ENCODE peak calls at places on chromosomes 2 and 18, in six cellular contexts. F is HCT116, R is natural killer cell, X is HepG2, A is left lung, U is heart left ventricle. G is an unnamed sample.

GRCh38 chr2:127726158-127726880 is 25.0 kb downstream of the SFT2D3 start:
- ATAC-seq in F (no peak), R (no peak), X (peak; percentile 24), A (no peak), U (peak; percentile 49), G (no peak)

GRCh38 chr18:64539852-64540251 is 391.0 kb upstream of the LINC00305 start:
- ATAC-seq in F (no peak), R (no peak), X (no peak), A (no peak), U (no peak), G (no peak)

GRCh38 chr2:100747551-100747950 is 72.4 kb upstream of the NPAS2 start:
- ATAC-seq in F (no peak), R (no peak), X (no peak), A (peak; percentile 26), U (no peak), G (no peak)

GRCh38 chr18:36199691-36200295 is 12.5 kb downstream of the MOCOS start:
- ATAC-seq in F (no peak), R (no peak), X (no peak), A (no peak), U (no peak), G (no peak)

GRCh38 chr2:192749606-192750200 is 555.0 kb upstream of the TMEFF2 start:
- ATAC-seq in F (peak; percentile 95), R (no peak), X (peak; percentile 85), A (no peak), U (no peak), G (no peak)

GRCh38 chr2:211416373-211416772 is 860.0 kb downstream of the CPS1 start:
- ATAC-seq in F (no peak), R (no peak), X (no peak), A (no peak), U (no peak), G (no peak)

GRCh38 chr18:31610841-31611240 is 19.2 kb downstream of the TTR start:
- ATAC-seq in F (peak; percentile 92), R (peak; percentile 57), X (peak; percentile 92), A (peak; percentile 83), U (peak; percentile 83), G (no peak)

GRCh38 chr2:120917876-120918275 is 182.2 kb downstream of the GLI2 start:
- ATAC-seq in F (no peak), R (no peak), X (no peak), A (no peak), U (no peak), G (no peak)

GRCh38 chr2:108893277-108893676 is 95.7 kb downstream of the EDAR start:
- ATAC-seq in F (no peak), R (no peak), X (no peak), A (no peak), U (no peak), G (no peak)

GRCh38 chr2:147100406-147101035 is 744.3 kb upstream of the ACVR2A start:
- ATAC-seq in F (no peak), R (no peak), X (no peak), A (no peak), U (no peak), G (peak; percentile 43)

GRCh38 chr18:32252461-32252860 is 62.6 kb downstream of the MEP1B start:
- ATAC-seq in F (no peak), R (no peak), X (no peak), A (no peak), U (no peak), G (no peak)

GRCh38 chr18:43887491-43887890 is 610.2 kb upstream of the SYT4 start:
- ATAC-seq in F (no peak), R (no peak), X (no peak), A (no peak), U (no peak), G (no peak)

GRCh38 chr2:168138369-168138768 is 109.0 kb downstream of the STK39 start:
- ATAC-seq in F (no peak), R (no peak), X (no peak), A (no peak), U (peak; percentile 76), G (peak; percentile 58)

GRCh38 chr18:12154356-12154755 is 60.7 kb downstream of the ANKRD62 start:
- ATAC-seq in F (no peak), R (no peak), X (no peak), A (no peak), U (no peak), G (no peak)

GRCh38 chr2:62661263-62661635 is 44.3 kb upstream of the EHBP1 start:
- ATAC-seq in F (no peak), R (no peak), X (no peak), A (no peak), U (no peak), G (no peak)

GRCh38 chr2:126836761-126837679 is 61.7 kb upstream of the TEX51 start:
- ATAC-seq in F (no peak), R (no peak), X (no peak), A (no peak), U (no peak), G (no peak)

GRCh38 chr2:98731709-98732349 is 897 bp upstream of the MGAT4A start:
- ATAC-seq in F (no peak), R (no peak), X (peak; percentile 41), A (peak; percentile 2), U (no peak), G (no peak)

GRCh38 chr2:156215656-156216055 is 116.9 kb downstream of the NR4A2 start:
- ATAC-seq in F (no peak), R (no peak), X (no peak), A (no peak), U (no peak), G (no peak)

GRCh38 chr2:71496156-71496770 is 42.9 kb downstream of the DYSF start:
- ATAC-seq in F (no peak), R (no peak), X (peak; percentile 55), A (no peak), U (peak; percentile 57), G (no peak)

GRCh38 chr2:157771234-157771633 is 104.9 kb downstream of the ACVR1 start:
- ATAC-seq in F (no peak), R (no peak), X (no peak), A (no peak), U (no peak), G (no peak)

GRCh38 chr2:191910518-191910917 is 63.6 kb upstream of the CAVIN2 start:
- ATAC-seq in F (no peak), R (no peak), X (no peak), A (no peak), U (no peak), G (no peak)

GRCh38 chr2:218405365-218406208 is 5.9 kb downstream of the CTDSP1 start:
- ATAC-seq in F (peak; percentile 42), R (peak; percentile 3), X (peak; percentile 4), A (peak; percentile 33), U (peak; percentile 0), G (no peak)

GRCh38 chr2:43136011-43136799 is 90.2 kb downstream of the ZFP36L2 start:
- ATAC-seq in F (no peak), R (no peak), X (no peak), A (no peak), U (no peak), G (no peak)

GRCh38 chr2:8572712-8573233 is 109.1 kb upstream of the ID2 start:
- ATAC-seq in F (no peak), R (no peak), X (peak; percentile 10), A (no peak), U (no peak), G (no peak)

GRCh38 chr2:241947004-241947350 is 77.4 kb downstream of the RTP5 start:
- ATAC-seq in F (no peak), R (no peak), X (no peak), A (no peak), U (no peak), G (no peak)

GRCh38 chr18:66124394-66124793 is 373.6 kb downstream of the CDH7 start:
- ATAC-seq in F (no peak), R (no peak), X (peak; percentile 38), A (no peak), U (peak; percentile 43), G (no peak)

GRCh38 chr2:39837856-39838453 is 58.9 kb upstream of the THUMPD2 start:
- ATAC-seq in F (peak; percentile 98), R (peak; percentile 34), X (peak; percentile 95), A (peak; percentile 66), U (peak; percentile 29), G (no peak)

GRCh38 chr2:30373881-30374302 is 73.2 kb upstream of the LCLAT1 start:
- ATAC-seq in F (peak; percentile 36), R (no peak), X (peak; percentile 69), A (no peak), U (no peak), G (no peak)

GRCh38 chr2:190547914-190548313 is 13.4 kb upstream of the NEMP2 start:
- ATAC-seq in F (no peak), R (no peak), X (no peak), A (no peak), U (no peak), G (no peak)

GRCh38 chr18:8980496-8981402 is 121.8 kb upstream of the NDUFV2 start:
- ATAC-seq in F (no peak), R (no peak), X (no peak), A (no peak), U (no peak), G (no peak)

GRCh38 chr2:162184796-162185195 is 32.7 kb upstream of the GCG start:
- ATAC-seq in F (no peak), R (no peak), X (no peak), A (no peak), U (no peak), G (no peak)

GRCh38 chr18:32470136-32470712 is 458 bp downstream of the GAREM1 start:
- ATAC-seq in F (peak; percentile 14), R (peak; percentile 2), X (peak; percentile 3), A (peak; percentile 2), U (peak; percentile 11), G (peak; percentile 64)

GRCh38 chr2:949894-950626 is 589 bp upstream of the SNTG2 start:
- ATAC-seq in F (no peak), R (no peak), X (no peak), A (peak; percentile 36), U (no peak), G (peak; percentile 30)

GRCh38 chr2:97919858-97920257 is 75.9 kb downstream of the TMEM131 start:
- ATAC-seq in F (no peak), R (no peak), X (no peak), A (no peak), U (no peak), G (no peak)

GRCh38 chr18:45416168-45416567 is 199.1 kb upstream of the SLC14A2 start:
- ATAC-seq in F (no peak), R (no peak), X (no peak), A (no peak), U (no peak), G (no peak)

GRCh38 chr2:149313512-149313972 is 16.8 kb upstream of the LYPD6 start:
- ATAC-seq in F (peak; percentile 97), R (no peak), X (peak; percentile 99), A (peak; percentile 89), U (no peak), G (peak; percentile 55)

GRCh38 chr2:203707530-203707929 is 1.1 kb downstream of the CD28 start:
- ATAC-seq in F (no peak), R (no peak), X (no peak), A (no peak), U (no peak), G (no peak)

GRCh38 chr18:24584205-24584604 is 123.8 kb downstream of the HRH4 start:
- ATAC-seq in F (no peak), R (no peak), X (no peak), A (no peak), U (no peak), G (no peak)

GRCh38 chr2:210421916-210422315 is 54.6 kb downstream of the LANCL1 start:
- ATAC-seq in F (no peak), R (no peak), X (peak; percentile 90), A (peak; percentile 29), U (no peak), G (no peak)